ENCODE peak calls at places on chromosome 22, in four cellular contexts. F is heart left ventricle, E is tibial artery, X is aorta. D is an unnamed sample.

GRCh38 chr22:20549232-20549841 is 41.9 kb downstream of the MED15 start:
- DNase-seq in F (no peak), E (no peak), X (peak), D (peak)

GRCh38 chr22:23058063-23058462 is 12.3 kb upstream of the GNAZ start:
- DNase-seq in F (no peak), E (no peak), X (peak), D (no peak)

GRCh38 chr22:26669060-26669481 is 11.7 kb downstream of the MIAT start:
- DNase-seq in F (no peak), E (no peak), X (no peak), D (peak)

GRCh38 chr22:19448076-19448607 is 631 bp upstream of the C22orf39 start:
- DNase-seq in F (peak), E (no peak), X (no peak), D (peak)

GRCh38 chr22:26394787-26395186 is 34.3 kb upstream of the ASPHD2 start:
- DNase-seq in F (no peak), E (no peak), X (no peak), D (no peak)

GRCh38 chr22:39349506-39349966 is 255 bp upstream of the SYNGR1 start:
- DNase-seq in F (peak), E (no peak), X (peak), D (no peak)

GRCh38 chr22:45673482-45674175 is 2.0 kb downstream of the ATXN10 start:
- DNase-seq in F (no peak), E (no peak), X (no peak), D (no peak)

GRCh38 chr22:38840129-38840528 is 3.7 kb downstream of the NPTXR start:
- DNase-seq in F (no peak), E (no peak), X (no peak), D (no peak)

GRCh38 chr22:20624161-20624616 is 116.8 kb downstream of the MED15 start:
- DNase-seq in F (no peak), E (no peak), X (no peak), D (no peak)

GRCh38 chr22:28034760-28035401 is 115.8 kb upstream of the PITPNB start:
- DNase-seq in F (peak), E (peak), X (peak), D (peak)

GRCh38 chr22:46401370-46401769 is 65.9 kb downstream of the TRMU start:
- DNase-seq in F (no peak), E (no peak), X (no peak), D (no peak)

GRCh38 chr22:34111210-34111824 is 191.0 kb upstream of the LARGE1 start:
- DNase-seq in F (peak), E (peak), X (no peak), D (peak)

GRCh38 chr22:40694409-40694808 is 15.1 kb downstream of the MCHR1 start:
- DNase-seq in F (no peak), E (no peak), X (no peak), D (peak)

GRCh38 chr22:20637740-20638139 is 130.3 kb downstream of the MED15 start:
- DNase-seq in F (no peak), E (no peak), X (no peak), D (no peak)

GRCh38 chr22:20083157-20083890 is 3.3 kb downstream of the DGCR8 start:
- DNase-seq in F (peak), E (no peak), X (peak), D (no peak)

GRCh38 chr22:28894320-28894719 is 10.9 kb downstream of the ZNRF3 start:
- DNase-seq in F (peak), E (no peak), X (peak), D (no peak)

GRCh38 chr22:36493690-36494110 is 12.3 kb upstream of the TXN2 start:
- DNase-seq in F (peak), E (peak), X (no peak), D (no peak)

GRCh38 chr22:19136915-19137314 is 5.8 kb downstream of the TSSK2 start:
- DNase-seq in F (no peak), E (no peak), X (peak), D (no peak)

GRCh38 chr22:32999039-32999861 is 58.9 kb downstream of the SYN3 start:
- DNase-seq in F (no peak), E (no peak), X (no peak), D (peak)

GRCh38 chr22:19871023-19871844 is 16.6 kb upstream of the GNB1L start:
- DNase-seq in F (peak), E (peak), X (peak), D (no peak)

GRCh38 chr22:46883547-46883946 is 121.1 kb downstream of the TBC1D22A start:
- DNase-seq in F (no peak), E (no peak), X (no peak), D (no peak)

GRCh38 chr22:27966168-27967064 is 47.4 kb upstream of the PITPNB start:
- DNase-seq in F (no peak), E (no peak), X (no peak), D (no peak)

GRCh38 chr22:17918840-17919239 is 105.5 kb downstream of the MICAL3 start:
- DNase-seq in F (no peak), E (no peak), X (no peak), D (no peak)

GRCh38 chr22:17779286-17780115 is 5.2 kb upstream of the BID start:
- DNase-seq in F (no peak), E (no peak), X (no peak), D (no peak)

GRCh38 chr22:22917377-22917776 is 29.8 kb downstream of the IGLL5 start:
- DNase-seq in F (no peak), E (no peak), X (no peak), D (no peak)

GRCh38 chr22:46001046-46001425 is 24.1 kb upstream of the WNT7B start:
- DNase-seq in F (no peak), E (no peak), X (peak), D (no peak)

GRCh38 chr22:46596819-46597218 is 23.4 kb upstream of the GRAMD4 start:
- DNase-seq in F (no peak), E (no peak), X (peak), D (no peak)

GRCh38 chr22:20105456-20106204 is 10.3 kb upstream of the RANBP1 start:
- DNase-seq in F (peak), E (no peak), X (peak), D (no peak)

GRCh38 chr22:32850591-32851517 is 49.3 kb downstream of the TIMP3 start:
- DNase-seq in F (peak), E (peak), X (peak), D (peak)

GRCh38 chr22:38832005-38832978 is 11.5 kb downstream of the NPTXR start:
- DNase-seq in F (no peak), E (no peak), X (peak), D (no peak)

GRCh38 chr22:46346680-46347405 is 11.3 kb downstream of the TRMU start:
- DNase-seq in F (peak), E (no peak), X (peak), D (no peak)

GRCh38 chr22:45478108-45478771 is 24.4 kb upstream of the FBLN1 start:
- DNase-seq in F (peak), E (no peak), X (no peak), D (peak)

GRCh38 chr22:20507253-20508066 is at the start of gene MED15:
- DNase-seq in F (peak), E (peak), X (peak), D (peak)

GRCh38 chr22:47102648-47103047 is 340.2 kb downstream of the TBC1D22A start:
- DNase-seq in F (no peak), E (no peak), X (no peak), D (no peak)

GRCh38 chr22:48488149-48488551 is 1339.5 kb downstream of the BRD1 start:
- DNase-seq in F (no peak), E (no peak), X (no peak), D (no peak)

GRCh38 chr22:34296456-34296855 is 376.2 kb upstream of the LARGE1 start:
- DNase-seq in F (no peak), E (no peak), X (no peak), D (no peak)

GRCh38 chr22:22748297-22748743 is 103.9 kb downstream of the GGTLC2 start:
- DNase-seq in F (no peak), E (peak), X (no peak), D (peak)

DNA sequence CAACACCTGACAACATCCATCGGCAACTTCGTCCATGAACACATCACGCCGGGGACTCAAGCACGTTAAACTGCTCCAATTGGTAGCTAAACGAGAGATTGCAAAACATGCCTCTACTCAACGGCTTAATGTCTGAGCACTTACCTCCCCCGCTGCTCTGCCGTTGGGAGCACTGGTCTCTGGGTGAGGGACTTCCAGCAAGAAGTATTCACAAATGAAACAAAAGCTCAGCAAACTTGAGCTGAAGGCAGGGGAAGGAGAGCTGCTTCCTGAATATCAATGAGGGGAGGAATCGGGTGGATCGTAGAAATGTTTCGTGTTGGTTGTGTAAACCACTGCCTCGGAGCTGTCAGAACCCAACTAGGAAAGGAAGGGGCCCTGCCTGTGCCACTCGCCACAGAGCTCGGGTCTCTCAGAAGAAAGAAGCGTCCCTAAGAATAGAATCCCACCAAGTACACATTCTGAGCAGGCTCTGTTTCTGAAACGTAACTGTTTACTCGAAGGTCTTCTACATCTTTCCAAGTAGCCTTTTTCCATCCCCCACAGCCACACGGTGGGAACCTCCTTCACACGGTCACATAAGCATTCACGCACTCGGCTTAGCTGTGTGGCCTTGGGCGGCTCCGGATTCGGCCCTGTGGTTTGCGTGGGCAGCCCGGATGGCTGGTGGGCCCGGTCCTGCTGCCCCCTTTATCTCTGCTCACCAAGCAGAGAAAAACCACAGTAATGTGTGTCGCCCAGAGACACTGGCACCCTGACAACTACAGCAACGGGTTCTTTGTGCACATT is at the start of gene MLC1:
- DNase-seq in F (no peak), E (no peak), X (peak), D (peak)
- H3K4me3 ChIP-seq in F (no peak), E (no peak), X (no peak), D (no peak)

GRCh38 chr22:43955883-43956286 is 643 bp downstream of the SAMM50 start:
- DNase-seq in F (no peak), E (no peak), X (no peak), D (peak)

GRCh38 chr22:43957871-43958270 is 2.6 kb downstream of the SAMM50 start:
- DNase-seq in F (no peak), E (no peak), X (no peak), D (peak)

GRCh38 chr22:43955040-43955882 is at the start of gene SAMM50:
- DNase-seq in F (peak), E (peak), X (peak), D (peak)

GRCh38 chr22:43956383-43956782 is 1.1 kb downstream of the SAMM50 start:
- DNase-seq in F (no peak), E (no peak), X (no peak), D (peak)

DNA sequence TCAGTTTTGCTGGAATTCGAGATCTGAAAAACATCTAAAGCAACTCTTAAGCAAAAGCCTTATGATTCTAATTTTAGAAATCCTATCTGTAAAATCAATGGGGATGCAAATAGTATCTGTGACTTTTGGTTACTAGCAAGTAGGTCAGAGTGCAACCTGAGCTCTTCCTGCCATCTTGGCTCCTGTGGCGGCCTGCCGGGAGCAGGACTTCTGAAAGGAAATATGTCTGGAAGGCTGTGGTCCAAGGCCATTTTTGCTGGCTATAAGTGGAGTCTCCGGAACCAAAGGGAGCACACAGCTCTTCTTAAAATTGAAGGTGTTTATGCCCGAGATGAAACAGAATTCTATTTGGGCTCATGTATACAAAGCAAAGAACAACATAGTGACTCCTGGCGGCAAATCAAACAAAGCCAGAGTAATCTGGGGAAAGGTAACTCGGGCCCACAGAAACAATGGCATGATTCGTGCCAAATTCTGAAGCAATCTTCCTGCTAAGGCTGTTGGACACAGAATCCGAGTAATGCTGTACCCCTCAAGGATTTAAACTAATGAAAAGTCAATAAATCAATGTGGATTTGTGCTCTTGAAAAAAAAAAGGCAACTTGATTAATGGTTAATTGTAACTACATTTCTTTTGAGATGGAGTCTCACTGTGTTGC is 1.7 kb downstream of the SAMM50 start:
- DNase-seq in F (no peak), E (no peak), X (no peak), D (peak)
- H3K4me3 ChIP-seq in F (peak), E (no peak), X (no peak), D (no peak)

GRCh38 chr22:29912605-29913398 is 29.8 kb downstream of the MTMR3 start:
- DNase-seq in F (no peak), E (no peak), X (no peak), D (peak)

GRCh38 chr22:29914165-29914564 is 31.2 kb downstream of the MTMR3 start:
- DNase-seq in F (no peak), E (no peak), X (no peak), D (peak)

GRCh38 chr22:29917052-29917902 is 34.3 kb downstream of the MTMR3 start:
- DNase-seq in F (peak), E (peak), X (no peak), D (peak)

GRCh38 chr22:29914991-29915390 is 32.0 kb downstream of the MTMR3 start:
- DNase-seq in F (no peak), E (no peak), X (no peak), D (no peak)

DNA sequence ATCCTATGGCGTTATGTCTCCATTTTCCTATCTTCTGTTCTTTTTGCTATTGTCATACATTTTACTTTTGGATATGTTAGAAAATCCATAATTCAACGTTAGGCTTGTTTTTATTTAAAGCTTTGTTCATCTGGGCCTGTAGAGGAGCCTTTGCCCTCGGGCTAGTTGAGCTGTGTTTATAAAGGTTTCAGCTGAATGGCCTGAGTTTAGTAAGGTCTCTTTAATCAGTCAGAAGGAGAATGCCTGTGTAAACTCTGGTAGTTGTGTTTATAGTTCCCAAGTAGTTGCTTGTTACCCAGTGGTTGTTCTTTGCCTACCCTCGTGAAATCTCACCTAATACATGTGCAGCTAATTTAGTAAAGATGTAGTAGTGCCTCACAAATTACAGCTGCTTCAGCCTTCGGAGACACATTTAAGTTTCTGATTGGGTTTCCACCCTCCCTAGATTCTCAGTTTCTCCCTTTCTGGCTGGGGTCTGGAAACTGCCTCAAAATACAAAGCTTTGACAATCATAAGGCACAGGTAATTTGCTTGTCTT is 33.1 kb downstream of the MTMR3 start:
- DNase-seq in F (no peak), E (no peak), X (no peak), D (no peak)
- H3K4me3 ChIP-seq in F (no peak), E (no peak), X (no peak), D (no peak)

DNA sequence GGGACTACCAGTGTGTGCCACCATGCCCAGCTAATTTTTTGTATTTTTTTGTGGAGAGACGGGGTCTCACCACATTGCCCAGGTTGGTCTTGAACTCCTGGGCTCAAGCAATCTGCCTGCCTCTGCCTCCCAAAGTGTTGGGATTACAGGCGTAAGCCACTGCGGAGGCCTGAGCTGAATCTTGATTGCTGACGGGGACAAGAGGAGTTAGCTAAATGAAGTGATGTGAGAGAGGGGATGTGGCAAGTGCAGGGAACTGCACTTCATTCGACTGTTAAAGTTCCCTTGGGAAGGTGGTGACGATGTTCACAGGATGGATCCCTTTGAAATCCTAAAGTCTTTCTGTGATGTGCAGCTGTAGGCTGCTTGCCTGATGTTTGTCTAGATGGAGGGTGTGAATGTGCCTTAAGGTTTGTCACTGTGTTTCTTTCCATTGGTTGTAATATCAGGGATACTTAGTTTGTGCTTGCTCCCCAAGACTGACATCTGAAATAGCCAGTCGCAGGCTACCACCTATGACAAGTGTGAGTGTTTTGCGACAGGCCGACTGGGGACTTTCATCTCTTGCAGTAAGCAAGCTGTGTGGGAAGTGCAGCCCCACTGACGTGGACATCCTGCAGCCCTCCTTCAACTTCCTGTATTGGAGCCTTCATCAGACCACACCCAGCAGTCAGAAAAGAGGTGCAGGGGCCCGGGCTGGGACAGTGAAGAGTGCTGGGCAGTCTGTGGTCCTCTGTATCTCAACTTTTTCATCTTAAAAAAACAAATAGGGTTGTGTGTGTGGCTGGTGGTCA is 19.6 kb upstream of the CCDC134 start:
- DNase-seq in F (peak), E (peak), X (peak), D (peak)
- H3K4me3 ChIP-seq in F (no peak), E (no peak), X (no peak), D (no peak)

GRCh38 chr22:25131198-25131887 is 68.3 kb upstream of the CRYBB3 start:
- DNase-seq in F (no peak), E (no peak), X (peak), D (no peak)
- H3K4me3 ChIP-seq in F (no peak), E (no peak), X (no peak), D (no peak)

GRCh38 chr22:35410663-35411034 is 10.7 kb downstream of the MCM5 start:
- DNase-seq in F (no peak), E (no peak), X (no peak), D (no peak)
- H3K4me3 ChIP-seq in F (no peak), E (no peak), X (no peak), D (no peak)

DNA sequence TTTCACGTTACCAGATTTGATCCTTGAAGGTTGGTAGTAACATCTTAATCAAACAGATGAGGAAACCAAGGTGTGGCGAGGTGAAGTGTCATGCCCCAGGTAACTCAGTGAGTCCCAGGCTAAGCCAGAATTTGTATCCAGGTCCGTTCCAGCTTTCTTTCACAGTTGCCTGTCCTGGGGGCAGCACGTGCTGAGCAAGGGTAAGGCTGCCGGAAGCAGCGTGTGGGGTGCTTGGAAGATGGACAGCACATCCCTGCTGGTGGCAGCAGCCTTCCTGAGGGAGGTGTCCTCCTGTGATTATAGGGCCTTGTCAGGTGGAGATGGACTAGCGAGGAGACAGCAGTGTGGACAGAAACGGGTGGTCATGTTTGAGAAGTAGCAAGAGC is 50.9 kb downstream of the TRIOBP start:
- DNase-seq in F (no peak), E (no peak), X (no peak), D (no peak)
- H3K4me3 ChIP-seq in F (peak), E (peak), X (no peak), D (peak)

D was measured in cardiac fibroblast.